ENCODE peak calls at places on chromosome 10, in eight cellular contexts. H is endodermal cell, M is lung, L is right lobe of liver, G is heart right ventricle, K is transverse colon, Q is H9, N is breast epithelium. R is an unnamed sample.

GRCh38 chr10:51937736-51938135 is 238.3 kb upstream of the CSTF2T start:
- DNase-seq in Q (no peak), L (no peak), G (no peak), N (no peak), K (no peak), M (no peak), H (no peak), R (no peak)

GRCh38 chr10:84659497-84660276 is 331.3 kb downstream of the CCSER2 start:
- DNase-seq in N (no peak), G (no peak), K (no peak), H (no peak), L (no peak), Q (no peak), M (no peak), R (no peak)

GRCh38 chr10:24432478-24433416 is 223.8 kb downstream of the KIAA1217 start:
- DNase-seq in K (no peak), G (no peak), L (no peak), N (no peak), Q (no peak), M (no peak), H (no peak), R (no peak)

GRCh38 chr10:69057261-69057950 is 30.5 kb upstream of the SRGN start:
- DNase-seq in H (peak; percentile 54), Q (peak; percentile 37), G (peak; percentile 57), N (no peak), K (peak; percentile 39), L (peak; percentile 67), M (no peak), R (no peak)

GRCh38 chr10:129085821-129086220 is 381.2 kb upstream of the MGMT start:
- DNase-seq in K (no peak), M (no peak), Q (no peak), G (no peak), H (no peak), N (no peak), L (no peak), R (no peak)

GRCh38 chr10:9634466-9634865 is 1383.2 kb upstream of the CELF2 start:
- DNase-seq in K (no peak), N (no peak), G (no peak), M (no peak), Q (no peak), H (no peak), L (no peak), R (no peak)

GRCh38 chr10:24196426-24197039 is 12.4 kb upstream of the KIAA1217 start:
- DNase-seq in G (peak; percentile 87), K (peak; percentile 79), N (peak; percentile 69), M (peak; percentile 82), L (peak; percentile 58), H (peak; percentile 94), Q (peak; percentile 82), R (peak; percentile 73)

GRCh38 chr10:60446070-60446833 is 56.6 kb upstream of the ANK3 start:
- DNase-seq in K (no peak), N (no peak), G (no peak), Q (no peak), H (no peak), M (no peak), L (no peak), R (no peak)

GRCh38 chr10:72746606-72747357 is 54.8 kb downstream of the MCU start:
- DNase-seq in N (no peak), G (no peak), H (no peak), L (no peak), M (no peak), K (no peak), Q (no peak), R (no peak)

GRCh38 chr10:114893248-114893647 is 44.7 kb upstream of the TRUB1 start:
- DNase-seq in Q (no peak), G (no peak), N (no peak), H (no peak), L (no peak), M (no peak), K (no peak), R (no peak)

GRCh38 chr10:31142026-31142425 is 110.4 kb upstream of the ZNF438 start:
- DNase-seq in Q (no peak), M (no peak), L (no peak), K (no peak), N (no peak), G (no peak), H (no peak), R (no peak)

GRCh38 chr10:70974351-70974901 is 86.1 kb upstream of the PCBD1 start:
- DNase-seq in G (no peak), Q (peak; percentile 55), M (no peak), L (no peak), H (peak; percentile 75), K (no peak), N (no peak), R (no peak)

GRCh38 chr10:34967411-34967880 is 122.7 kb downstream of the CUL2 start:
- DNase-seq in H (no peak), L (no peak), G (peak; percentile 33), K (no peak), M (peak; percentile 60), Q (no peak), N (peak; percentile 93), R (no peak)

GRCh38 chr10:83076443-83076842 is 1062.9 kb upstream of the GHITM start:
- DNase-seq in N (no peak), L (no peak), K (no peak), Q (no peak), G (no peak), M (no peak), H (no peak), R (no peak)

GRCh38 chr10:106795619-106796018 is 368.9 kb downstream of the SORCS1 start:
- DNase-seq in L (peak; percentile 31), M (no peak), Q (peak; percentile 42), G (no peak), H (peak; percentile 76), K (peak; percentile 19), N (no peak), R (no peak)

GRCh38 chr10:30858499-30858898 is 173.2 kb downstream of the ZNF438 start:
- DNase-seq in N (no peak), L (no peak), Q (no peak), M (no peak), K (no peak), H (no peak), G (no peak), R (no peak)

GRCh38 chr10:14084875-14085274 is 245.8 kb downstream of the FRMD4A start:
- DNase-seq in G (no peak), M (no peak), N (no peak), Q (no peak), L (no peak), K (no peak), H (no peak), R (no peak)

GRCh38 chr10:114023198-114023597 is 20.5 kb upstream of the ADRB1 start:
- DNase-seq in M (no peak), Q (no peak), H (no peak), K (no peak), G (no peak), N (no peak), L (no peak), R (no peak)

GRCh38 chr10:17134737-17135260 is 5.2 kb upstream of the CUBN start:
- DNase-seq in H (no peak), K (no peak), M (no peak), G (no peak), L (no peak), Q (no peak), N (no peak), R (no peak)

GRCh38 chr10:95560288-95561199 is 627 bp downstream of the SORBS1 start:
- DNase-seq in M (peak; percentile 52), Q (peak; percentile 73), K (peak; percentile 67), L (peak; percentile 69), G (peak; percentile 47), N (peak; percentile 55), H (peak; percentile 88), R (peak; percentile 70)

GRCh38 chr10:118246340-118247247 is 95.5 kb downstream of the FAM204A start:
- DNase-seq in H (peak; percentile 59), N (no peak), M (no peak), G (no peak), Q (no peak), L (no peak), K (no peak), R (no peak)

GRCh38 chr10:58573144-58573543 is 60.5 kb downstream of the BICC1 start:
- DNase-seq in Q (no peak), K (no peak), G (no peak), M (no peak), H (no peak), N (no peak), L (no peak), R (no peak)
- H3K4me1 ChIP-seq in Q (no peaks in the 10 kb centered on the region), K (no peaks in the 10 kb centered on the region), G (peaks cover 18% of the 10 kb centered on the region), M (peaks cover 1% of the 10 kb centered on the region), H (peaks cover 13% of the 10 kb centered on the region), N (no peaks in the 10 kb centered on the region), L (no peaks in the 10 kb centered on the region), R (no peaks in the 10 kb centered on the region)

DNA sequence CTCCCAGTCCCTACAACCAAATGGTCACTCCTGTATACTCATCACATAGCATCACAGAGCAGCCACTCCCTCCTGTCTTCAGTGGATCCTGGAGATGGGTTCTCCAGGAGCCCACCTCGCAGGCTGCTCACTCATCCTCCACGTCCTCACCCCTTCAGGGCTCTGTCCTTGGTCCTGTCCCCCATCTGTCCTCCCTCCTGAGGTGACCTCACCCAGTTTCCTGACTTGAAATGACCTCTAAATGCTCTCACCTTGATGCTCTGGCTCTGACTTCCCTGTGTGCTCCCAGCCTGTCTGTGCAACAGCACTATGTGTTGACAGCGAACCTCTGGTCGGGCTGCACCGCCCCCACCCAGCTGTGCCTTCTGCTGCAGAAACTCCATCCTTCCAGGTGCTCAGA is 2.1 kb upstream of the PPP2R2D start:
- DNase-seq in Q (no peak), H (peak; percentile 68), M (no peak), K (no peak), N (no peak), G (no peak), L (no peak), R (no peak)
- H3K4me1 ChIP-seq in Q (no peaks in the 10 kb centered on the region), H (no peaks in the 10 kb centered on the region), M (peaks cover 12% of the 10 kb centered on the region), K (peaks cover 17% of the 10 kb centered on the region), N (no peaks in the 10 kb centered on the region), G (peaks cover 28% of the 10 kb centered on the region), L (peaks cover 18% of the 10 kb centered on the region), R (peaks cover 16% of the 10 kb centered on the region)

DNA sequence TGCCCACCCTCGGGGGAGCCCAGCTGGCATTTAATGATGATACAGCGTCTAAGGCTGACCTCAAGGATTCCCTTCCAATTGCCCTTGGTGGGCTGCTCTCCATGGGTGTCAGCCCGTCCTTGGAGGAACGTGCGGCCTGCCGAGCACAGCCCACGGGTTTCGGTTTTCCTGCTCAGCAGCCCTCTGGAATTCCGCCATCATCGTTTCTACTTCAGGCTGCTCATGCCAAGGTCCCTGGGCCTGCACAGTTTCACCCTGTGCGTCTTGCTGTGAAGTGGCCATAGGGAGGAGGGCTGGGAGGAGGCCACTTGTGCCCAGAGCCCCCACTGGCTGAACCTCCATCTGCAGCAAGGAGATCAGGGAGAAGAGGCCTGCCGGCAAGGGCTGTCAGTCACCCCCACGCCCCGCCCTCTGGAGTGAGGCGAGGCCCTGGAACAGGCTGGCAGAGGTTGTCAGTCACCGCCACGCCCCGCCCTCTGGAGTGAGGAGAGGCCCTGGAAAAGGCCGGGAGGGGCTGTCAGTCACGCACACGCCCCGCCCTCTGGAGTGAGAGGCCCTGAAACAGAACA is 82.8 kb downstream of the CHST15 start:
- DNase-seq in Q (peak; percentile 99), L (peak; percentile 48), G (no peak), N (no peak), K (peak; percentile 59), M (no peak), H (peak; percentile 97), R (no peak)
- H3K4me1 ChIP-seq in Q (no peaks in the 10 kb centered on the region), L (no peaks in the 10 kb centered on the region), G (peaks cover 5% of the 10 kb centered on the region), N (no peaks in the 10 kb centered on the region), K (peaks cover 14% of the 10 kb centered on the region), M (no peaks in the 10 kb centered on the region), H (no peaks in the 10 kb centered on the region), R (peaks cover 7% of the 10 kb centered on the region)

DNA sequence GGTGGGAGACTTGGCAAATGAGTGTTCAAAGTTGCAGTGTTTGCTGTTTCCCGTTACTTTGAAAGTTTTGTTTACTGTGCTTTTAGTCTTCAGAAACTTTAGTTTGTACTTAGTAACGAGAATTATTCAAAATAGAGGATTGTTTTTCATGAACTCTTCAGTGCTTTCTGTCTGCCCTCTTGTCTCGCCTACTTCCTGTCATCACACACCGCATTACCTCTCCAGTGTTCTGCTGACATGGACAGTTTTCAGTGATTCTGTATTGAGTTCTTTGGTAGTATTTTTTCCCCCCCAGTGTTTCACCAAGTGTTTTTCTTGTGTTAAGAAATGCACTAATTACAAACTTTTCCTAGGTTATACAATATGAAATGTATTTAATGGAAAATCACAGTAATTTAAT is 207.0 kb downstream of the MLLT10 start:
- DNase-seq in H (no peak), G (no peak), Q (no peak), L (no peak), M (no peak), K (no peak), N (no peak), R (no peak)
- H3K4me1 ChIP-seq in H (peaks cover 3% of the 10 kb centered on the region), G (no peaks in the 10 kb centered on the region), Q (peaks cover 2% of the 10 kb centered on the region), L (peaks cover 6% of the 10 kb centered on the region), M (peaks cover 2% of the 10 kb centered on the region), K (no peaks in the 10 kb centered on the region), N (no peaks in the 10 kb centered on the region), R (no peaks in the 10 kb centered on the region)

R was measured in RWPE2.